ENCODE peak calls at places on chromosomes 11 and 22, in five cellular contexts. One of them, this sample, is unnamed.

GRCh38 chr11:18731949-18732821 is 6.2 kb upstream of the IGSF22 start:
- DNase-seq in NCI-H1092: no peak
- DNase-seq in endothelial cell: peak; percentile 76
- DNase-seq in 8988T: peak; percentile 89
- DNase-seq in stimulated activated CD4-positive, alpha-beta T cell treated with anti-CD3 and anti-CD28 coated beads, Interleukin-1b, Interleukin-23, amount 100 ng/mL, for 48 hours: peak; percentile 55
- DNase-seq in this sample: no peak

GRCh38 chr11:64597671-64598101 is 6.7 kb downstream of the SLC22A12 start:
- DNase-seq in endothelial cell: no peak
- DNase-seq in NCI-H1092: no peak
- DNase-seq in stimulated activated CD4-positive, alpha-beta T cell treated with anti-CD3 and anti-CD28 coated beads, Interleukin-1b, Interleukin-23, amount 100 ng/mL, for 48 hours: no peak
- DNase-seq in 8988T: no peak
- DNase-seq in this sample: no peak

GRCh38 chr11:112555491-112556364 is 295.1 kb upstream of the PLET1 start:
- DNase-seq in stimulated activated CD4-positive, alpha-beta T cell treated with anti-CD3 and anti-CD28 coated beads, Interleukin-1b, Interleukin-23, amount 100 ng/mL, for 48 hours: peak; percentile 75
- DNase-seq in NCI-H1092: peak; percentile 62
- DNase-seq in 8988T: peak; percentile 51
- DNase-seq in endothelial cell: peak; percentile 89
- DNase-seq in this sample: no peak

GRCh38 chr11:65774525-65775306 is 6.1 kb downstream of the AP5B1 start:
- DNase-seq in 8988T: no peak
- DNase-seq in NCI-H1092: no peak
- DNase-seq in stimulated activated CD4-positive, alpha-beta T cell treated with anti-CD3 and anti-CD28 coated beads, Interleukin-1b, Interleukin-23, amount 100 ng/mL, for 48 hours: no peak
- DNase-seq in endothelial cell: no peak
- DNase-seq in this sample: no peak

GRCh38 chr11:134761926-134762247 is 349.8 kb upstream of the B3GAT1 start:
- DNase-seq in NCI-H1092: no peak
- DNase-seq in endothelial cell: no peak
- DNase-seq in stimulated activated CD4-positive, alpha-beta T cell treated with anti-CD3 and anti-CD28 coated beads, Interleukin-1b, Interleukin-23, amount 100 ng/mL, for 48 hours: no peak
- DNase-seq in 8988T: no peak
- DNase-seq in this sample: no peak

GRCh38 chr11:121282376-121282775 is 10.2 kb upstream of the SC5D start:
- DNase-seq in 8988T: no peak
- DNase-seq in stimulated activated CD4-positive, alpha-beta T cell treated with anti-CD3 and anti-CD28 coated beads, Interleukin-1b, Interleukin-23, amount 100 ng/mL, for 48 hours: no peak
- DNase-seq in endothelial cell: no peak
- DNase-seq in NCI-H1092: no peak
- DNase-seq in this sample: no peak

GRCh38 chr11:124123587-124123986 is 8.3 kb downstream of the VWA5A start:
- DNase-seq in stimulated activated CD4-positive, alpha-beta T cell treated with anti-CD3 and anti-CD28 coated beads, Interleukin-1b, Interleukin-23, amount 100 ng/mL, for 48 hours: no peak
- DNase-seq in endothelial cell: no peak
- DNase-seq in 8988T: no peak
- DNase-seq in NCI-H1092: peak; percentile 34
- DNase-seq in this sample: no peak

GRCh38 chr22:46367707-46368191 is 32.2 kb downstream of the TRMU start:
- DNase-seq in stimulated activated CD4-positive, alpha-beta T cell treated with anti-CD3 and anti-CD28 coated beads, Interleukin-1b, Interleukin-23, amount 100 ng/mL, for 48 hours: peak; percentile 64
- DNase-seq in endothelial cell: peak; percentile 90
- DNase-seq in 8988T: peak; percentile 81
- DNase-seq in NCI-H1092: no peak
- DNase-seq in this sample: no peak

GRCh38 chr11:114171257-114172054 is 111.9 kb downstream of the ZBTB16 start:
- DNase-seq in stimulated activated CD4-positive, alpha-beta T cell treated with anti-CD3 and anti-CD28 coated beads, Interleukin-1b, Interleukin-23, amount 100 ng/mL, for 48 hours: no peak
- DNase-seq in endothelial cell: no peak
- DNase-seq in 8988T: no peak
- DNase-seq in NCI-H1092: no peak
- DNase-seq in this sample: no peak

GRCh38 chr22:19050117-19050516 is 72.1 kb downstream of the DGCR2 start:
- DNase-seq in stimulated activated CD4-positive, alpha-beta T cell treated with anti-CD3 and anti-CD28 coated beads, Interleukin-1b, Interleukin-23, amount 100 ng/mL, for 48 hours: no peak
- DNase-seq in endothelial cell: no peak
- DNase-seq in 8988T: no peak
- DNase-seq in NCI-H1092: no peak
- DNase-seq in this sample: no peak

GRCh38 chr11:68677432-68677831 is 6.9 kb upstream of the GAL start:
- DNase-seq in stimulated activated CD4-positive, alpha-beta T cell treated with anti-CD3 and anti-CD28 coated beads, Interleukin-1b, Interleukin-23, amount 100 ng/mL, for 48 hours: no peak
- DNase-seq in NCI-H1092: no peak
- DNase-seq in endothelial cell: no peak
- DNase-seq in 8988T: peak; percentile 95
- DNase-seq in this sample: peak; percentile 49

GRCh38 chr11:61892085-61892370 is 683 bp upstream of the FADS3 start:
- DNase-seq in endothelial cell: no peak
- DNase-seq in stimulated activated CD4-positive, alpha-beta T cell treated with anti-CD3 and anti-CD28 coated beads, Interleukin-1b, Interleukin-23, amount 100 ng/mL, for 48 hours: peak; percentile 20
- DNase-seq in NCI-H1092: no peak
- DNase-seq in 8988T: no peak
- DNase-seq in this sample: no peak

GRCh38 chr22:27670701-27671412 is 130.7 kb downstream of the MN1 start:
- DNase-seq in 8988T: no peak
- DNase-seq in stimulated activated CD4-positive, alpha-beta T cell treated with anti-CD3 and anti-CD28 coated beads, Interleukin-1b, Interleukin-23, amount 100 ng/mL, for 48 hours: no peak
- DNase-seq in endothelial cell: peak; percentile 77
- DNase-seq in NCI-H1092: no peak
- DNase-seq in this sample: no peak

GRCh38 chr11:45860764-45861510 is 13.7 kb downstream of the CRY2 start:
- DNase-seq in endothelial cell: no peak
- DNase-seq in 8988T: no peak
- DNase-seq in NCI-H1092: no peak
- DNase-seq in stimulated activated CD4-positive, alpha-beta T cell treated with anti-CD3 and anti-CD28 coated beads, Interleukin-1b, Interleukin-23, amount 100 ng/mL, for 48 hours: no peak
- DNase-seq in this sample: no peak

GRCh38 chr11:68213135-68213515 is at the start of gene KMT5B:
- DNase-seq in endothelial cell: no peak
- DNase-seq in stimulated activated CD4-positive, alpha-beta T cell treated with anti-CD3 and anti-CD28 coated beads, Interleukin-1b, Interleukin-23, amount 100 ng/mL, for 48 hours: peak; percentile 49
- DNase-seq in NCI-H1092: no peak
- DNase-seq in 8988T: no peak
- DNase-seq in this sample: no peak

GRCh38 chr11:7449841-7450214 is 35.5 kb upstream of the OLFML1 start:
- DNase-seq in NCI-H1092: no peak
- DNase-seq in 8988T: no peak
- DNase-seq in endothelial cell: no peak
- DNase-seq in stimulated activated CD4-positive, alpha-beta T cell treated with anti-CD3 and anti-CD28 coated beads, Interleukin-1b, Interleukin-23, amount 100 ng/mL, for 48 hours: no peak
- DNase-seq in this sample: no peak

GRCh38 chr11:130817608-130817944 is 98.7 kb downstream of the SNX19 start:
- DNase-seq in stimulated activated CD4-positive, alpha-beta T cell treated with anti-CD3 and anti-CD28 coated beads, Interleukin-1b, Interleukin-23, amount 100 ng/mL, for 48 hours: no peak
- DNase-seq in 8988T: no peak
- DNase-seq in NCI-H1092: no peak
- DNase-seq in endothelial cell: no peak
- DNase-seq in this sample: no peak

GRCh38 chr11:70192666-70193410 is 10.3 kb upstream of the FADD start:
- DNase-seq in NCI-H1092: no peak
- DNase-seq in 8988T: no peak
- DNase-seq in stimulated activated CD4-positive, alpha-beta T cell treated with anti-CD3 and anti-CD28 coated beads, Interleukin-1b, Interleukin-23, amount 100 ng/mL, for 48 hours: no peak
- DNase-seq in endothelial cell: no peak
- DNase-seq in this sample: no peak

GRCh38 chr11:111465400-111465799 is 46.8 kb downstream of the BTG4 start:
- DNase-seq in 8988T: no peak
- DNase-seq in NCI-H1092: no peak
- DNase-seq in endothelial cell: no peak
- DNase-seq in stimulated activated CD4-positive, alpha-beta T cell treated with anti-CD3 and anti-CD28 coated beads, Interleukin-1b, Interleukin-23, amount 100 ng/mL, for 48 hours: no peak
- DNase-seq in this sample: no peak

GRCh38 chr11:72814831-72815618 is 814 bp downstream of the ATG16L2 start:
- DNase-seq in endothelial cell: peak; percentile 66
- DNase-seq in stimulated activated CD4-positive, alpha-beta T cell treated with anti-CD3 and anti-CD28 coated beads, Interleukin-1b, Interleukin-23, amount 100 ng/mL, for 48 hours: peak; percentile 73
- DNase-seq in 8988T: peak; percentile 88
- DNase-seq in NCI-H1092: peak; percentile 73
- DNase-seq in this sample: no peak

GRCh38 chr11:39021542-39021941 is 2423.5 kb upstream of the RAG2 start:
- DNase-seq in 8988T: no peak
- DNase-seq in stimulated activated CD4-positive, alpha-beta T cell treated with anti-CD3 and anti-CD28 coated beads, Interleukin-1b, Interleukin-23, amount 100 ng/mL, for 48 hours: no peak
- DNase-seq in endothelial cell: no peak
- DNase-seq in NCI-H1092: no peak
- DNase-seq in this sample: no peak

GRCh38 chr22:37119872-37120271 is 10.4 kb upstream of the TMPRSS6 start:
- DNase-seq in NCI-H1092: no peak
- DNase-seq in endothelial cell: no peak
- DNase-seq in stimulated activated CD4-positive, alpha-beta T cell treated with anti-CD3 and anti-CD28 coated beads, Interleukin-1b, Interleukin-23, amount 100 ng/mL, for 48 hours: peak; percentile 29
- DNase-seq in 8988T: no peak
- DNase-seq in this sample: no peak

GRCh38 chr11:394034-394857 is at the start of gene PKP3:
- DNase-seq in endothelial cell: no peak
- DNase-seq in 8988T: peak; percentile 98
- DNase-seq in stimulated activated CD4-positive, alpha-beta T cell treated with anti-CD3 and anti-CD28 coated beads, Interleukin-1b, Interleukin-23, amount 100 ng/mL, for 48 hours: no peak
- DNase-seq in NCI-H1092: no peak
- DNase-seq in this sample: no peak

GRCh38 chr11:118055966-118056365 is 20.9 kb upstream of the TMPRSS4 start:
- DNase-seq in 8988T: no peak
- DNase-seq in NCI-H1092: no peak
- DNase-seq in endothelial cell: no peak
- DNase-seq in stimulated activated CD4-positive, alpha-beta T cell treated with anti-CD3 and anti-CD28 coated beads, Interleukin-1b, Interleukin-23, amount 100 ng/mL, for 48 hours: no peak
- DNase-seq in this sample: no peak

GRCh38 chr11:75775056-75775455 is 6.5 kb downstream of the DGAT2 start:
- DNase-seq in NCI-H1092: no peak
- DNase-seq in stimulated activated CD4-positive, alpha-beta T cell treated with anti-CD3 and anti-CD28 coated beads, Interleukin-1b, Interleukin-23, amount 100 ng/mL, for 48 hours: no peak
- DNase-seq in endothelial cell: no peak
- DNase-seq in 8988T: no peak
- DNase-seq in this sample: no peak

GRCh38 chr11:47177229-47177845 is 658 bp upstream of the ARFGAP2 start:
- DNase-seq in endothelial cell: peak; percentile 54
- DNase-seq in stimulated activated CD4-positive, alpha-beta T cell treated with anti-CD3 and anti-CD28 coated beads, Interleukin-1b, Interleukin-23, amount 100 ng/mL, for 48 hours: peak; percentile 78
- DNase-seq in 8988T: peak; percentile 77
- DNase-seq in NCI-H1092: peak; percentile 71
- DNase-seq in this sample: peak; percentile 4

GRCh38 chr11:77207618-77208313 is 79.7 kb downstream of the MYO7A start:
- DNase-seq in stimulated activated CD4-positive, alpha-beta T cell treated with anti-CD3 and anti-CD28 coated beads, Interleukin-1b, Interleukin-23, amount 100 ng/mL, for 48 hours: no peak
- DNase-seq in NCI-H1092: no peak
- DNase-seq in 8988T: peak; percentile 14
- DNase-seq in endothelial cell: no peak
- DNase-seq in this sample: no peak

GRCh38 chr11:33532720-33533119 is 167.9 kb downstream of the C11orf91 start:
- DNase-seq in endothelial cell: no peak
- DNase-seq in 8988T: no peak
- DNase-seq in stimulated activated CD4-positive, alpha-beta T cell treated with anti-CD3 and anti-CD28 coated beads, Interleukin-1b, Interleukin-23, amount 100 ng/mL, for 48 hours: no peak
- DNase-seq in NCI-H1092: no peak
- DNase-seq in this sample: no peak

GRCh38 chr22:25837288-25837900 is 95.4 kb downstream of the MYO18B start:
- DNase-seq in 8988T: no peak
- DNase-seq in stimulated activated CD4-positive, alpha-beta T cell treated with anti-CD3 and anti-CD28 coated beads, Interleukin-1b, Interleukin-23, amount 100 ng/mL, for 48 hours: no peak
- DNase-seq in NCI-H1092: no peak
- DNase-seq in endothelial cell: no peak
- DNase-seq in this sample: no peak

GRCh38 chr11:10452211-10452767 is 2.8 kb upstream of the AMPD3 start:
- DNase-seq in 8988T: no peak
- DNase-seq in stimulated activated CD4-positive, alpha-beta T cell treated with anti-CD3 and anti-CD28 coated beads, Interleukin-1b, Interleukin-23, amount 100 ng/mL, for 48 hours: no peak
- DNase-seq in NCI-H1092: no peak
- DNase-seq in endothelial cell: no peak
- DNase-seq in this sample: no peak

GRCh38 chr11:96001037-96001436 is 77.1 kb upstream of the MTMR2 start:
- DNase-seq in 8988T: no peak
- DNase-seq in NCI-H1092: no peak
- DNase-seq in stimulated activated CD4-positive, alpha-beta T cell treated with anti-CD3 and anti-CD28 coated beads, Interleukin-1b, Interleukin-23, amount 100 ng/mL, for 48 hours: no peak
- DNase-seq in endothelial cell: no peak
- DNase-seq in this sample: no peak

GRCh38 chr11:116335078-116335477 is 437.7 kb downstream of the BUD13 start:
- DNase-seq in stimulated activated CD4-positive, alpha-beta T cell treated with anti-CD3 and anti-CD28 coated beads, Interleukin-1b, Interleukin-23, amount 100 ng/mL, for 48 hours: no peak
- DNase-seq in endothelial cell: no peak
- DNase-seq in 8988T: no peak
- DNase-seq in NCI-H1092: no peak
- DNase-seq in this sample: no peak

GRCh38 chr11:4025957-4026324 is 68.7 kb upstream of the RRM1 start:
- DNase-seq in NCI-H1092: no peak
- DNase-seq in endothelial cell: no peak
- DNase-seq in 8988T: no peak
- DNase-seq in stimulated activated CD4-positive, alpha-beta T cell treated with anti-CD3 and anti-CD28 coated beads, Interleukin-1b, Interleukin-23, amount 100 ng/mL, for 48 hours: no peak
- DNase-seq in this sample: no peak

GRCh38 chr11:67610302-67610868 is 3.6 kb downstream of the NDUFV1 start:
- DNase-seq in NCI-H1092: no peak
- DNase-seq in endothelial cell: no peak
- DNase-seq in stimulated activated CD4-positive, alpha-beta T cell treated with anti-CD3 and anti-CD28 coated beads, Interleukin-1b, Interleukin-23, amount 100 ng/mL, for 48 hours: no peak
- DNase-seq in 8988T: no peak
- DNase-seq in this sample: no peak

GRCh38 chr11:107549253-107549953 is 16.1 kb downstream of the ALKBH8 start:
- DNase-seq in 8988T: no peak
- DNase-seq in endothelial cell: no peak
- DNase-seq in stimulated activated CD4-positive, alpha-beta T cell treated with anti-CD3 and anti-CD28 coated beads, Interleukin-1b, Interleukin-23, amount 100 ng/mL, for 48 hours: peak; percentile 25
- DNase-seq in NCI-H1092: peak; percentile 10
- DNase-seq in this sample: no peak

GRCh38 chr11:126410649-126411048 is 55.2 kb downstream of the ST3GAL4 start:
- DNase-seq in endothelial cell: no peak
- DNase-seq in stimulated activated CD4-positive, alpha-beta T cell treated with anti-CD3 and anti-CD28 coated beads, Interleukin-1b, Interleukin-23, amount 100 ng/mL, for 48 hours: no peak
- DNase-seq in 8988T: no peak
- DNase-seq in NCI-H1092: no peak
- DNase-seq in this sample: no peak

GRCh38 chr11:93234602-93235207 is 36.9 kb upstream of the SLC36A4 start:
- DNase-seq in 8988T: peak; percentile 28
- DNase-seq in stimulated activated CD4-positive, alpha-beta T cell treated with anti-CD3 and anti-CD28 coated beads, Interleukin-1b, Interleukin-23, amount 100 ng/mL, for 48 hours: peak; percentile 66
- DNase-seq in NCI-H1092: peak; percentile 91
- DNase-seq in endothelial cell: peak; percentile 85
- DNase-seq in this sample: peak; percentile 14

GRCh38 chr11:17263803-17264202 is 12.7 kb upstream of the NUCB2 start:
- DNase-seq in NCI-H1092: no peak
- DNase-seq in 8988T: no peak
- DNase-seq in stimulated activated CD4-positive, alpha-beta T cell treated with anti-CD3 and anti-CD28 coated beads, Interleukin-1b, Interleukin-23, amount 100 ng/mL, for 48 hours: no peak
- DNase-seq in endothelial cell: no peak
- DNase-seq in this sample: no peak

This sample was measured in NCI-H524 treated with DMSO at 0.1 percent for 48 hours.